ENCODE peak calls at places on chromosomes 3 and 15, in seven cellular contexts. K is brain microvascular endothelial cell; Z is PC-9; G is cardiac muscle cell; D is endodermal cell; T is CD4-positive, alpha-beta T cell; N is osteocyte. A is an unnamed sample.

GRCh38 chr15:51114437-51115119 is 19.9 kb upstream of the TNFAIP8L3 start:
- DNase-seq in G (no peak), T (no peak), K (no peak), D (no peak), Z (no peak), N (no peak), A (no peak)

GRCh38 chr3:15102256-15102655 is 3.3 kb upstream of the RBSN start:
- DNase-seq in G (no peak), D (no peak), K (no peak), N (no peak), Z (no peak), T (no peak), A (no peak)

GRCh38 chr15:40960926-40961325 is 7.7 kb downstream of the CHAC1 start:
- DNase-seq in N (no peak), G (no peak), T (no peak), K (no peak), D (no peak), Z (peak; percentile 58), A (no peak)

GRCh38 chr3:157130138-157130880 is 29.6 kb downstream of the CCNL1 start:
- DNase-seq in Z (peak; percentile 98), D (peak; percentile 94), T (peak; percentile 80), G (peak; percentile 85), K (peak; percentile 66), N (no peak), A (peak; percentile 78)

GRCh38 chr15:88812137-88812536 is 8.9 kb downstream of the ACAN start:
- DNase-seq in Z (no peak), T (no peak), G (no peak), N (no peak), K (no peak), D (no peak), A (no peak)

GRCh38 chr3:72318504-72319201 is 529.6 kb downstream of the SHQ1 start:
- DNase-seq in T (no peak), N (peak; percentile 87), D (no peak), K (peak; percentile 32), Z (no peak), G (peak; percentile 55), A (no peak)

GRCh38 chr15:38558714-38559059 is 5.9 kb downstream of the RASGRP1 start:
- DNase-seq in K (peak; percentile 43), T (no peak), G (no peak), D (no peak), Z (no peak), N (no peak), A (no peak)

GRCh38 chr3:193563999-193564398 is 9.3 kb upstream of the ATP13A4 start:
- DNase-seq in G (peak; percentile 38), D (peak; percentile 74), K (no peak), Z (no peak), N (no peak), T (no peak), A (no peak)

GRCh38 chr3:111668912-111669488 is 73.9 kb upstream of the ZBED2 start:
- DNase-seq in G (peak; percentile 61), D (no peak), Z (peak; percentile 78), T (no peak), K (no peak), N (no peak), A (no peak)

GRCh38 chr3:190289989-190290388 is 32.3 kb downstream of the CLDN1 start:
- DNase-seq in Z (no peak), T (no peak), G (no peak), D (no peak), K (no peak), N (no peak), A (no peak)

GRCh38 chr3:181362378-181362777 is 349.3 kb upstream of the SOX2 start:
- DNase-seq in K (no peak), N (no peak), Z (no peak), D (no peak), T (no peak), G (no peak), A (no peak)

GRCh38 chr3:66863205-66864135 is 134.6 kb upstream of the KBTBD8 start:
- DNase-seq in K (no peak), G (no peak), T (no peak), D (no peak), Z (no peak), N (no peak), A (no peak)

GRCh38 chr15:65275104-65275727 is 11.5 kb downstream of the PARP16 start:
- DNase-seq in N (no peak), T (no peak), Z (no peak), D (no peak), G (no peak), K (no peak), A (no peak)

GRCh38 chr3:172655388-172655787 is 55.5 kb downstream of the NCEH1 start:
- DNase-seq in G (no peak), K (no peak), T (no peak), Z (no peak), D (no peak), N (no peak), A (no peak)

GRCh38 chr3:187041362-187042061 is 97.8 kb downstream of the RPL39L start:
- DNase-seq in Z (no peak), D (no peak), K (peak; percentile 76), T (peak; percentile 35), N (no peak), G (no peak), A (no peak)

DNA sequence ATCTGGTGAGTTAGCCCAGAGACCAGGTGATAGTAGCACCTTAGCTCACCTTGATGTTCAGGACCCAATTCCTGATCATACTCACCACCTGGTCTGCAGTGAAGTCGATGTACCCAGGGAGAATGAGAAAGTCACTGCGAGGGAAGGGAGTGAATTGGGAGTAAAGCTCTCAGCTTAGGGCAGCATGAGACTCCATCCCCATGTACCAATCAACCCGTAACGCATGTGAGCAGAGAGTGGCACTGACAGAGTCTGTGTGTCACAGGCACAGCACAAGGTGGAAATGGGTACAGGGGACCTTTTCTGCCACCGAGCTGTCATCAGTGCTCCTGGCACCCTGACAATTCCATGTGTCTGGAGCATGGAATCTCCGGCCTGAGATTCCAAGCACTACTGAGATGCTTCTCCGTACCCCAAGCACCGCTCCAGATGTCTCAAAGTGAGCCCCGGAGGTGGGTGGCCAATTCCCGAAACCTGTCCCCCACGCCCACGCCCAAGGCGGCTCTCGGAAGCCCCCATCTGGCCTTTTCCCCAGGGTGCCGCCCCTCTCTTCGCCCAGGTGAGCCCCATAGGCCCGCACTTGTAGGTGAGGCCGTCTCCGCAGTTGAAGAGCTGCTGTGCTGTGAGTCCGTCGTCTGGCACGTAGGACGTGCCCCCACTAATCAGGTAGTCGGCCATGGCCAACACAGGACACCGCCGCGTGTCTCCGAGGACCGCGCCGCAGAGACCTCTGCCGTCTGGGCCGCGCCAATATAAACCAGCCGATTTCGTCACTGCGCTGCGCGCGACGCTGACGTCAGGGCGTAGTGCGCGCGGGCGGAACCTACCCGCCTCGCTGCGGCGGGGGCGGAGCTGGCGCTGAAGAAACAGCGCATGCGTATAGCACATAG is at the start of gene IMPDH2:
- DNase-seq in G (peak; percentile 96), N (peak; percentile 97), T (peak; percentile 91), K (peak; percentile 79), D (peak; percentile 97), Z (peak; percentile 76), A (peak; percentile 91)
- TF ChIP-seq CTCF in G (no peak), N (no peak), T (no peak), K (peak; percentile 2), D (no peak), Z (no peak), A (peak; percentile 8)

DNA sequence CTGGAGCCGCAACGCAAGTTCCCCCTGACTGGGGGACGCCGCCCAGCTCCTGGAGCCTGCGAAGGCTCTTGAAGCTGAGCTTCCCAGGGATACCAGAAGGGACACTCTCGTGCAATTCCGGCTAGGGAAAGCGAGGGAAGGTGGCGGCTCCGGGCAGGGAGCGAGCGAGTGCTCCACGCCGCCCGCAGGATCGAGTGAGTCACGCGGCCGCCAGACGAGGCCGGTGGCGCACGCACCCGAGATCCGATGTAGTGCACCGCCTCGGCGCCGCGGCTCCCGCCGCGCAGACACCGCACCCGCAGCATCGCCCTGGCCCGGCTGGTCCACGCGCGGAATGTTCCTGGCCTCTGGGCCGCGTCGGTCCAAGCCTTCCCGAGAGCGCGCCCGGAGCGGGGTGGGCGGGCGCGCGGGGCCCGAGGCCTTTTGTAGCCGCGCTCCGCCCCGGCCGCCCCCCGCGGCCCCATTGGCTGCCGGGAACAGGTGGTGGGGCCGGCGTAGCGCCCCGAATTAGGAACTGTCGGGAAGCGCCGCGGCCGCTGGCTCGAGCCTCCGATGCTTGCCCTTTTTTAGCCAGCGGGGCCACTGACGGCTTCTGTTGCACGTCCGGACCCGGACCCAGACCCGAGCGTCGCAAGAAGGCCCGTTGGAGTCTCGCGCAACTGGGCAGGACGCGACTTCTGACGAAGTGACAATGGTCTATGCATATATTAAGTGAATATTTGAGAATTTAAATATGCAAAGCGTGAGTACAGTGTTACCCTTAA is at the start of gene GATM:
- DNase-seq in T (peak; percentile 30), D (peak; percentile 91), Z (peak; percentile 58), N (peak; percentile 90), G (peak; percentile 84), K (peak; percentile 70), A (peak; percentile 60)
- TF ChIP-seq CTCF in T (no peak), D (peak; percentile 69), Z (peak; percentile 45), N (peak; percentile 57), G (peak; percentile 60), K (peak; percentile 70), A (peak; percentile 12)

DNA sequence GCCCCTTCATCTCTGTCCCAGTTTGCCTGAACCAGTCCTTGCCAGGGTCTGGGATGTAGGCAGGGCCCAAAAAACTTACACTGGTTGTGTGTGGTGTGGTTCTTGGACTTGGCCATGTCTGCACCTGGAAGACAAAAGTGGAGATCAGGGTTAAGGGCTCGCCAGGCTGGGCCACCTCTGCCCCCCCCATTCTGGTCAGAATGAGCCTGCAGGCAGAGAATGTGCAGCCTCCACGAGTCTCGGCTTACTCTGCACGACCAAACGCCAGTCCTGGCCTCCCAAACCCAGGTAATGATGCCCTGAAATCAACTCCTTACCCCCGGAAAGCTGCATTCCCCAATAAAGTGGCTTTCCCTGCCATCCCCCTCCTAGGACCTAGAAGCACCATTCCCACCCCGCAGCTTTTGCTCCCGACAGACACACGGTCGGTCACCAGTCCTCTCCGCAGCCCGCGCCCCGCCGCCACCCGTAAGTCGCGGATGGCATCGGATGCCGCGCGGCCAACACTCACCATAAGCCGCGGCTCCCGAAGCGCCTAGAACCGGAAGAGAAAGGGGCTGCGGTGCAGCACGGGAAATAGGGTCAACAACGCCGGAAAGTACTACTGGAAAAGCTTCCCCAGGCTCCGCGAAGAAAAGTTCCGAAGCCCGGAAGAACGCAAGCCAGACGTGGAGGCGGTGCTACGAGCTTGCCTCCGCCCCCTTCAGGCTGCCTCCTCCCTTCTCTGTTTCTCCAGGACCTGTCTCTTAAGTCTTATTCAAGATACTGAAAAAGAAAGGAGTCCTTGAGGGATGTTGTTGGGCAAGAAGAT is at the start of gene RPL29:
- DNase-seq in Z (peak; percentile 80), N (peak; percentile 95), T (peak; percentile 88), G (peak; percentile 93), K (peak; percentile 95), D (peak; percentile 96), A (peak; percentile 92)
- TF ChIP-seq CTCF in Z (no peak), N (peak; percentile 38), T (no peak), G (no peak), K (peak; percentile 22), D (no peak), A (no peak)

GRCh38 chr15:80940851-80941250 is 48.8 kb downstream of the MESD start:
- DNase-seq in Z (no peak), T (no peak), N (no peak), K (no peak), D (no peak), G (no peak), A (no peak)

GRCh38 chr15:80940331-80940730 is 49.3 kb downstream of the MESD start:
- DNase-seq in K (no peak), G (no peak), Z (no peak), D (no peak), N (no peak), T (no peak), A (no peak)

GRCh38 chr15:80942266-80942665 is 47.4 kb downstream of the MESD start:
- DNase-seq in N (no peak), D (no peak), T (no peak), K (no peak), G (no peak), Z (no peak), A (no peak)

GRCh38 chr15:80944818-80945217 is 44.8 kb downstream of the MESD start:
- DNase-seq in D (no peak), G (no peak), T (no peak), Z (no peak), K (no peak), N (no peak), A (no peak)

GRCh38 chr15:80942746-80943565 is 46.7 kb downstream of the MESD start:
- DNase-seq in T (no peak), D (no peak), Z (no peak), N (no peak), G (no peak), K (no peak), A (no peak)
- TF ChIP-seq CTCF in T (no peak), D (no peak), Z (no peak), N (no peak), G (no peak), K (no peak), A (no peak)